ENCODE peak calls at places on chromosomes 12 and 14, in five cellular contexts. O, B, Z, N and X are unnamed samples.

GRCh38 chr12:3227076-3227975 is 150.1 kb downstream of the TSPAN9 start:
- DNase-seq in O (no peak), B (no peak), Z (no peak), N (no peak), X (no peak)

GRCh38 chr14:105165134-105165704 is 3.4 kb downstream of the JAG2 start:
- DNase-seq in O (no peak), B (no peak), Z (no peak), N (no peak), X (no peak)

GRCh38 chr12:130013771-130014484 is 110.1 kb upstream of the TMEM132D start:
- DNase-seq in O (no peak), B (peak), Z (no peak), N (no peak), X (no peak)

GRCh38 chr14:63840981-63841380 is 11.8 kb upstream of the SYNE2 start:
- DNase-seq in O (no peak), B (no peak), Z (no peak), N (peak), X (peak)

GRCh38 chr12:30000401-30000800 is 216.7 kb upstream of the TMTC1 start:
- DNase-seq in O (peak), B (no peak), Z (no peak), N (no peak), X (no peak)

GRCh38 chr12:59911516-59911915 is 315.7 kb downstream of the SLC16A7 start:
- DNase-seq in O (no peak), B (peak), Z (no peak), N (no peak), X (no peak)

GRCh38 chr14:92513966-92514843 is 624 bp downstream of the RIN3 start:
- DNase-seq in O (no peak), B (no peak), Z (peak), N (peak), X (peak)

GRCh38 chr12:111068281-111068680 is 147.9 kb upstream of the MYL2 start:
- DNase-seq in O (no peak), B (no peak), Z (no peak), N (peak), X (no peak)

GRCh38 chr14:64218344-64219240 is 75.6 kb downstream of the ESR2 start:
- DNase-seq in O (no peak), B (no peak), Z (no peak), N (no peak), X (peak)

GRCh38 chr12:114799574-114800487 is 115.9 kb upstream of the TBX3 start:
- DNase-seq in O (no peak), B (no peak), Z (no peak), N (no peak), X (peak)

GRCh38 chr12:92718483-92718985 is 15.7 kb downstream of the PLEKHG7 start:
- DNase-seq in O (no peak), B (no peak), Z (no peak), N (no peak), X (no peak)

GRCh38 chr12:92721130-92721529 is 18.3 kb downstream of the PLEKHG7 start:
- DNase-seq in O (no peak), B (no peak), Z (no peak), N (no peak), X (no peak)

GRCh38 chr12:92715625-92716024 is 12.8 kb downstream of the PLEKHG7 start:
- DNase-seq in O (no peak), B (no peak), Z (no peak), N (no peak), X (no peak)

GRCh38 chr12:92719674-92720073 is 16.9 kb downstream of the PLEKHG7 start:
- DNase-seq in O (no peak), B (no peak), Z (no peak), N (no peak), X (no peak)

GRCh38 chr12:92717202-92717601 is 14.4 kb downstream of the PLEKHG7 start:
- DNase-seq in O (peak), B (peak), Z (no peak), N (no peak), X (no peak)
- TF ChIP-seq CTCF in O (peak), B (peak), Z (no peak), N (no peak), X (peak)

GRCh38 chr12:80707830-80708534 is 548 bp downstream of the MYF6 start:
- DNase-seq in O (no peak), B (no peak), Z (no peak), N (no peak), X (no peak)

GRCh38 chr12:80711866-80712265 is 4.4 kb downstream of the MYF6 start:
- DNase-seq in O (no peak), B (no peak), Z (no peak), N (no peak), X (no peak)

GRCh38 chr12:80708535-80709328 is 1.3 kb downstream of the MYF6 start:
- DNase-seq in O (no peak), B (no peak), Z (no peak), N (no peak), X (no peak)

GRCh38 chr12:80710727-80711066 is 3.3 kb downstream of the MYF6 start:
- DNase-seq in O (no peak), B (no peak), Z (no peak), N (no peak), X (no peak)

DNA sequence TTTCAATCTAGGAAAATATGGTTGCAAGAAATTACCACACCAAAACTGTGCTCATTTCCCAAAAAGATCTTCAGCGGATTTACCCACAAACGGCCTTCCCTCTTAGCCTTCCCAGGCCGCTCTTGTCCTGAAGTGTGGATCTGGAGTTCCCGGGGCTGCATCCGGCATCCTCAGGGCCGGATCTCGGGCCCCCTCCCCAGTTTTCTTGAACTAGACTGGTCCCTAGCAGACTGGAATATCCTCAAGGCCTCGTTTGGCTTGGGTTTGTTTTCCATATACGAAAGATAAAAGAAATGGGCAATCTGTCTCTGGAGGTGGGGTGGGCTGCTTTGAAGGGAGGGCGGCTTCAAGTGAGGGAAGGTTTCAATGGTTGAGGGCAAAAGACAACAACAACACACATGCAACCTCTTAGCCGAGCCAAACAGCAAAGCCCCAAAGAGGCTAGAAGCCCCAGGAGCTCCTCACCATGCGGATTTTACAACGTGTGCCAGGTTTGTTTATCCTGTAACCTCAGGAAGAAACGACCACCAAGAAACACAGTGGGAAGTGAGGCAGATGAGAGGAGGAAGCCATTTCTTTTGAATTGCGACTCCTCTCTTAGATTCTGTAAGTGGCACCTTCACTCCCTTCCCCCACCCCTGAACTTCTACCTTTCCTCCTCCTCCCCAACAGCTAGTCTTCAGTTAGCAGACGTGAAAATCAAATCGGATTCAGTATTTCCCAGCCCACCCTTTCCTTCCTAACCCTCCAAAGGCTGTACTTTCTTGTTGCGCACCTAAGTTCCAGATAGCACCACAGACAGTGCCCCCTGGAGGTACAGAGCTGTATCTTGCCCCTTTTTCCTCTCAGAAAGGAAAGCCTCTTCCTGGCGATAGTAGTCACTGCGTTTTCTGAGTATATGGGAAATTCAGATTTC is 2.6 kb downstream of the MYF6 start:
- DNase-seq in O (no peak), B (no peak), Z (no peak), N (no peak), X (no peak)
- TF ChIP-seq CTCF in O (no peak), B (peak), Z (no peak), N (no peak), X (no peak)

DNA sequence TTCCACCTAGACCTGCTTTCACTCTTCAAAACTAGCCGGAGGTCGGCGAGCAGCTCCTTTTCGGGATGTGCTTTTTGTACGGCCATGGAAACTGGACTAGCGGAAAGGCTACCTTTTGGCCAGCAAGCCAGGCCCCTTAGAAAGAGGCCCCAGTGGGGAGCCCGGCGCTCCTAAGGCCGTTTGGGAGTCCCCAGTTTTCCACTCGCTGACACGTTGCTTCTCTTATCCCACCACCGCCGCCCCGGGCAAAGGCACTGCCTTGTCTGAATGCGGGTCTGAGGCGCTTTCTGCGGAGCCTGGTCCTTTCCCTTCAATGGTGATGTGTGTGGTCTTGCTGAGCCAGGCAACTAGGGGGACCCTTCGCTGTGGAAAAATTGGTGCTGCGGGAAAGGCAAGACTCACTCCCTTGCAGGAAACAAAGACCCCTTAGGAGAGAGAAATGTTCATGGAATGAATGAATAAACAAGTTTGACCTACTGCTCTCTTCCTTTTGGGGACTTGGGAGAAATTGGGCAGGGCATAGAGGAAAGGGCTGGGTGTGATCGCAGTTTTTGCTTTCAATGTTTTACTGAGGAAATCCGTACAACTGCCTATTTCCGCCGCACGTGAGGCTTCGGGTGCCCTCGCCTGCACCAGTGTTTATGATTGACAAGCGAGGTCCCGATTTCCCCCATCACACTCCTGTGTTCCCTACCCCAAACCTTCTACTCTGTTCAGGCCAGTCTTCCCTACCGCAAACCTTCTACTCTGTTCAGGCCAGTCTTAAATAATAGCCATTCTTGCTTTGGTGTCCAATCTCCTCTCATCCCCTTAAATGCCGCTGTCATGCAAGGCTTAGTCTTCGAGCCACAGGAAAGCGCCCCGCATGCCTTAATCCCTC is 970 bp upstream of the SLC38A2 start:
- DNase-seq in O (no peak), B (no peak), Z (peak), N (peak), X (peak)
- TF ChIP-seq CTCF in O (peak), B (no peak), Z (peak), N (peak), X (no peak)

GRCh38 chr12:131253376-131254026 is 299.8 kb downstream of the ADGRD1 start:
- DNase-seq in O (no peak), B (no peak), Z (no peak), N (no peak), X (no peak)
- TF ChIP-seq CTCF in O (no peak), B (no peak), Z (no peak), N (no peak), X (no peak)